ENCODE peak calls at places on chromosomes 5 and 9, in eight cellular contexts. D, T, Y, E, O, A, Q and L are unnamed samples.

GRCh38 chr5:131275996-131276535 is 12.2 kb downstream of the CDC42SE2 start:
- DNase-seq in E (no peak), A (no peak), D (peak), O (no peak), Q (no peak), Y (no peak), T (no peak), L (no peak)

GRCh38 chr5:87081511-87082372 is 185.9 kb upstream of the RASA1 start:
- DNase-seq in D (peak), O (no peak), T (no peak), Y (no peak), A (no peak), E (no peak), Q (no peak), L (no peak)

GRCh38 chr9:112969730-112970129 is 42.3 kb downstream of the ZNF883 start:
- DNase-seq in E (no peak), Q (no peak), T (no peak), D (no peak), O (no peak), Y (no peak), A (no peak), L (no peak)

GRCh38 chr9:110714314-110714713 is 45.7 kb downstream of the MUSK start:
- DNase-seq in O (no peak), D (no peak), E (no peak), Q (no peak), A (no peak), Y (no peak), T (no peak), L (no peak)

GRCh38 chr9:88659126-88659525 is 124.1 kb downstream of the NXNL2 start:
- DNase-seq in A (no peak), D (no peak), Y (no peak), O (no peak), E (no peak), Q (no peak), T (no peak), L (no peak)

GRCh38 chr9:100602302-100602930 is 24.5 kb downstream of the CAVIN4 start:
- DNase-seq in Y (no peak), D (no peak), T (peak), Q (no peak), O (no peak), E (no peak), A (peak), L (peak)

GRCh38 chr5:156929366-156929948 is 33.6 kb downstream of the TIMD4 start:
- DNase-seq in O (no peak), A (no peak), T (no peak), D (no peak), Q (no peak), E (no peak), Y (no peak), L (no peak)

GRCh38 chr9:14006586-14007198 is 307.2 kb downstream of the NFIB start:
- DNase-seq in E (no peak), Q (no peak), T (no peak), O (no peak), A (peak), Y (no peak), D (no peak), L (no peak)

GRCh38 chr5:39992617-39993203 is 567.9 kb upstream of the DAB2 start:
- DNase-seq in A (no peak), O (no peak), E (no peak), T (no peak), D (no peak), Y (no peak), Q (no peak), L (no peak)

GRCh38 chr9:114385412-114386181 is 2.2 kb downstream of the AKNA start:
- DNase-seq in E (peak), A (no peak), Y (peak), O (peak), D (peak), Q (peak), T (peak), L (no peak)

GRCh38 chr9:114216081-114216480 is 60.7 kb downstream of the COL27A1 start:
- DNase-seq in T (peak), E (no peak), A (no peak), D (no peak), O (peak), Y (no peak), Q (peak), L (no peak)

GRCh38 chr5:57468481-57469165 is 14.0 kb downstream of the ACTBL2 start:
- DNase-seq in A (no peak), T (no peak), D (no peak), Q (no peak), O (no peak), Y (no peak), E (no peak), L (no peak)

GRCh38 chr5:76402251-76402879 is 720 bp upstream of the IQGAP2 start:
- DNase-seq in O (peak), T (peak), E (peak), A (peak), Y (no peak), D (no peak), Q (peak), L (no peak)

GRCh38 chr5:7759257-7759871 is 91.6 kb downstream of the CFAP90 start:
- DNase-seq in Q (no peak), O (no peak), A (no peak), E (no peak), D (no peak), T (no peak), Y (no peak), L (no peak)

GRCh38 chr5:173926359-173926758 is 38.2 kb downstream of the CPEB4 start:
- DNase-seq in T (no peak), O (no peak), Y (no peak), D (no peak), Q (peak), A (no peak), E (no peak), L (no peak)

GRCh38 chr5:82422751-82423181 is 144.6 kb upstream of the RPS23 start:
- DNase-seq in Y (peak), E (peak), O (no peak), D (no peak), T (no peak), Q (peak), A (no peak), L (no peak)

GRCh38 chr5:45847877-45848276 is 151.7 kb upstream of the HCN1 start:
- DNase-seq in Y (no peak), D (no peak), E (no peak), A (peak), Q (no peak), T (no peak), O (no peak), L (peak)
- H3K4me3 ChIP-seq in Y (no peak), D (no peak), E (no peak), A (no peak), Q (no peak), T (no peak), O (no peak), L (no peak)

GRCh38 chr5:71891856-71892255 is 172.8 kb downstream of the CARTPT start:
- DNase-seq in Q (peak), E (no peak), A (peak), T (peak), D (no peak), Y (peak), O (no peak), L (no peak)

GRCh38 chr5:71884926-71885325 is 165.9 kb downstream of the CARTPT start:
- DNase-seq in A (no peak), E (no peak), Q (no peak), Y (no peak), T (no peak), O (no peak), D (no peak), L (no peak)

GRCh38 chr5:71891406-71891805 is 172.3 kb downstream of the CARTPT start:
- DNase-seq in D (no peak), O (no peak), E (no peak), Q (no peak), Y (no peak), A (no peak), T (no peak), L (no peak)

GRCh38 chr5:71883745-71884103 is 164.6 kb downstream of the CARTPT start:
- DNase-seq in Y (no peak), T (no peak), E (no peak), A (no peak), O (peak), Q (peak), D (no peak), L (no peak)

DNA sequence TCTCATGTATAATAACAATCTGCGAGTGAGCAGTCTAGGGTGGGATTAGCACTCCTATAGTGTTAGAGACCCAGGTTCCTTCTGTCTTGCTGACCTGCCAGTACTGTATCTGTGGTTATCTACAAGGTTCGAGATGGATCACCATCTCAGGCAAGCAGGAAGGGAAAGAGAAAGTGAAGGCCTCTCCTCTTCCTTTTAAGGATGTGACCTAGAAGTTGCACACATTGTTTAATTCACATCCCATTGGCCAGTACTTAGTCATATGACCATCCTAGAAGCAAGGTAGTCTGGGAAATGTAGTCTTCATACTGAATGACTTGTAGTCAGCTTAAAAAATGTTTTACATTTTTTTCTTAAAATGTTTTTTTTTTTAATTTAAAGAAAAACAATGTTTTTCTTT is 168.6 kb downstream of the CARTPT start:
- DNase-seq in Y (no peak), D (peak), O (no peak), Q (no peak), T (no peak), A (peak), E (no peak), L (no peak)
- H3K27ac ChIP-seq in Y (peak), D (no peak), O (no peak), Q (no peak), T (no peak), A (no peak), E (no peak), L (no peak)

GRCh38 chr5:141609044-141609443 is 9.8 kb downstream of the DIAPH1 start:
- DNase-seq in O (no peak), Y (no peak), E (no peak), T (no peak), A (no peak), D (no peak), Q (no peak), L (no peak)

GRCh38 chr5:141608046-141608445 is 10.8 kb downstream of the DIAPH1 start:
- DNase-seq in A (no peak), D (no peak), Y (no peak), Q (no peak), O (no peak), E (no peak), T (no peak), L (no peak)

GRCh38 chr5:141611289-141611688 is 7.5 kb downstream of the DIAPH1 start:
- DNase-seq in Q (no peak), A (peak), Y (no peak), T (no peak), E (no peak), O (no peak), D (no peak), L (no peak)

GRCh38 chr5:141605523-141606277 is 13.1 kb downstream of the DIAPH1 start:
- DNase-seq in Q (peak), D (peak), O (no peak), E (peak), A (no peak), Y (peak), T (no peak), L (no peak)

DNA sequence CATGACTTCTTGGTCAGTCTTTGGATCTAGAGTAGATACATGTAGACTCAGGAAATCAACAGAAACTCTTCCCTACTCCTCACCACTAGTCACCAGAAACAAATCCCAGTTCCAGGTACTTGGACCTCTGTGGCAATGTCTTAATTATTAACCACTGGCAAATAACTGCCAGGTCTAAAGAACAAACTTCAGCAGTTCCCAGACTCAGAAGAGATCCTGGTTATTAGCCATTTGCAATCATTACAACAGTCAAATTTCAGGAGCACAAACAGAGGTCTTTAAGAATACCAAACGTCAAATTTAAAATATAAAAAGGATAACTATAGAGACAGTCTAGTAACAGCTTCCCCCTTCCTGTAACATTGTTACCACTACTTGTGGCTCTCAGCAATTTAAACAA is 10.2 kb downstream of the DIAPH1 start:
- DNase-seq in Y (no peak), E (no peak), A (no peak), D (no peak), Q (no peak), T (no peak), O (no peak), L (no peak)
- H3K4me3 ChIP-seq in Y (no peak), E (no peak), A (no peak), D (peak), Q (no peak), T (no peak), O (no peak), L (no peak)

GRCh38 chr5:93604119-93604963 is 21.3 kb downstream of the NR2F1 start:
- DNase-seq in T (no peak), O (peak), Y (no peak), A (peak), D (no peak), E (no peak), Q (no peak), L (no peak)

GRCh38 chr5:93602261-93603149 is 19.5 kb downstream of the NR2F1 start:
- DNase-seq in T (no peak), D (no peak), A (peak), E (no peak), Y (no peak), O (no peak), Q (no peak), L (no peak)

GRCh38 chr5:93601433-93602175 is 18.6 kb downstream of the NR2F1 start:
- DNase-seq in O (no peak), D (no peak), T (no peak), Q (no peak), A (peak), Y (no peak), E (no peak), L (no peak)

GRCh38 chr5:93603191-93603590 is 20.2 kb downstream of the NR2F1 start:
- DNase-seq in O (no peak), Y (no peak), Q (no peak), D (no peak), E (no peak), T (no peak), A (peak), L (no peak)

DNA sequence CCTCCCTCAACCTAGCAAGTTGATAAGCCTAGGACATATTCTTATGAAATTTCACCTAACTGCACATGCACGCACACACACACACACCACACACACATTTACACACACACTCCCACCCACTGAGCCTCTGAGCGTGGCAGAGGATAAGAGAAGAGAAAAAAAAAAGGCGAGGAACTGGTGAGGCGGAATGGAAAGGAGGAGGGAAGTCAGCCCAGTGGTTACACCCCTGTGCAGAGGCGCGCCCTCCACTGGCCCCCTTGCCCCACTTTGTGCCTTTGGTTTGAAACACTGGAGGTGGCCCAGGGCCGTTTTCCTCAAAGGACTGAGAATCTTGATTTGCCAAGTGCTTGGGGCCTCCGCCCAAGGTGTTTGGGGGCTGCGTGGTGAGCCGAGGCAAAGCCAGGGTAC is 20.7 kb downstream of the NR2F1 start:
- DNase-seq in Q (no peak), E (no peak), O (no peak), T (no peak), Y (no peak), D (no peak), A (peak), L (no peak)
- H3K27ac ChIP-seq in Q (no peak), E (peak), O (no peak), T (no peak), Y (peak), D (no peak), A (no peak), L (no peak)

DNA sequence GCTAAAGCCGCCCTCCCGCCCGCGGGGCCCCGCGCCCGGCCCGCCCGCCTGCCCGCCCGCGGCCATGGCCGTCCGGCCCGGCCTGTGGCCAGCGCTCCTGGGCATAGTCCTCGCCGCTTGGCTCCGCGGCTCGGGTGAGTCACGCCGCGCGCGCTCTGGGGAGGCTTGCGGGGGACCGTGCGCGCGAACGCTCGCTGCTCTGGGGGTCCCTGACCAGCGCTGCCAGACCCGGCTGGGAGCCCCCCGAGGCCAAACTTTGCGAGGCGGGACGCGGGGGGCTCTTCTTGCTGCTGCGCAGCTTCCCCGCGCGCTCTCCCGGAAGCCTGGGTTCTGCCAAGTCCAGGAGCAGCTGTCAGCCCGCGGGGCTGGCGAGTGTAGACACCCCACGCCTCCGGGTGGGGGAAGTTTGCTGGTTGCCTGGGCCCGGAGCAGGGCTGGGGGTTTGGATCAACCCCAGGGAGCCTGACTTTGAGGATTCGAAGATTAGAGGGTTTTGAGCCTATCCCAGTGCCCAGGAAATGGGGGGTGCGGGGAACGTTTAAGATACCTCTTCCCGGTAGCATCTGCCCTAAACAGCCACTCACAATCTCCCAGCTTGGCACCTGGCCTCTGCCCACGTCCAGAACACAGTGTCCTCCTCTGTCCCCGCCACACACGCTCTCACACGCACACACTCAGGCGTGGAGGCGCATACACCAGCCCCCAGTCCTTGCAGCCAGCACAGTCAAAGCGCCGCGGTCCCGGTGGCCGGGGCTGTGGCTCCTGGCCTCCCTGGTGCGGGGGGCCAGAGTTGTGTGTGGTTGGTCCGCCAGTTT is 535 bp downstream of the UNC5A start:
- DNase-seq in A (no peak), D (no peak), T (no peak), Q (no peak), O (no peak), E (no peak), Y (no peak), L (no peak)
- H3K4me3 ChIP-seq in A (peak), D (no peak), T (peak), Q (peak), O (peak), E (no peak), Y (peak), L (peak)